ENCODE peak calls at places on chromosome 15, in ten cellular contexts. I, Y, V, G, T, E, N, F, Q and C are unnamed samples.

GRCh38 chr15:78432664-78433063 is 5.4 kb upstream of the IREB2 start:
- DNase-seq in E (no peak), Q (no peak), G (no peak), N (no peak), V (no peak), I (no peak), T (no peak), Y (no peak), F (no peak), C (no peak)

GRCh38 chr15:63502137-63502801 is 2.1 kb upstream of the USP3 start:
- DNase-seq in F (no peak), N (no peak), T (peak), E (peak), G (no peak), Y (no peak), I (no peak), Q (no peak), V (no peak), C (no peak)

GRCh38 chr15:85314139-85314538 is 66.3 kb upstream of the AKAP13 start:
- DNase-seq in Q (no peak), I (no peak), E (no peak), T (no peak), Y (no peak), F (no peak), N (no peak), V (no peak), G (no peak), C (no peak)

GRCh38 chr15:80155001-80155377 is 2.2 kb downstream of the FAH start:
- DNase-seq in Q (no peak), T (no peak), Y (no peak), G (no peak), N (no peak), V (no peak), I (no peak), E (no peak), F (no peak), C (no peak)

GRCh38 chr15:44485880-44486279 is 51.1 kb upstream of the EIF3J start:
- DNase-seq in E (no peak), F (no peak), Q (no peak), T (no peak), G (no peak), N (no peak), V (no peak), I (no peak), Y (no peak), C (no peak)

GRCh38 chr15:90681480-90681879 is 35.7 kb upstream of the BLM start:
- DNase-seq in G (no peak), Y (peak), V (no peak), N (peak), F (no peak), T (no peak), E (no peak), Q (no peak), I (no peak), C (peak)

GRCh38 chr15:52728899-52729298 is 49.7 kb upstream of the ATOSA start:
- DNase-seq in F (no peak), Q (no peak), I (no peak), G (no peak), V (no peak), Y (no peak), N (no peak), T (no peak), E (no peak), C (no peak)

GRCh38 chr15:90062023-90062728 is 40.1 kb downstream of the IDH2 start:
- DNase-seq in V (peak), T (peak), I (no peak), G (no peak), F (no peak), Y (no peak), N (no peak), Q (no peak), E (peak), C (peak)

GRCh38 chr15:22880068-22880980 is 41.9 kb downstream of the NIPA2 start:
- DNase-seq in F (no peak), E (no peak), Q (no peak), T (no peak), I (no peak), N (no peak), V (no peak), G (no peak), Y (no peak), C (no peak)

GRCh38 chr15:51382787-51383186 is 41.3 kb downstream of the GLDN start:
- DNase-seq in Q (peak), Y (peak), F (no peak), V (no peak), G (no peak), E (no peak), N (no peak), I (no peak), T (no peak), C (peak)

GRCh38 chr15:41788262-41788661 is 14.0 kb downstream of the MAPKBP1 start:
- DNase-seq in F (no peak), Q (no peak), I (no peak), G (no peak), V (no peak), N (no peak), Y (no peak), E (no peak), T (no peak), C (no peak)

GRCh38 chr15:41789237-41789636 is 15.0 kb downstream of the MAPKBP1 start:
- DNase-seq in E (no peak), I (no peak), Q (no peak), N (no peak), G (no peak), Y (no peak), V (no peak), F (no peak), T (no peak), C (no peak)

GRCh38 chr15:41790756-41791546 is 16.7 kb downstream of the MAPKBP1 start:
- DNase-seq in E (no peak), V (no peak), Q (no peak), Y (no peak), I (no peak), G (no peak), N (no peak), T (no peak), F (no peak), C (peak)

GRCh38 chr15:41790169-41790568 is 15.9 kb downstream of the MAPKBP1 start:
- DNase-seq in E (no peak), Y (no peak), V (no peak), Q (no peak), N (no peak), F (no peak), I (no peak), G (no peak), T (no peak), C (no peak)

GRCh38 chr15:41789662-41790061 is 15.4 kb downstream of the MAPKBP1 start:
- DNase-seq in N (no peak), G (no peak), F (no peak), Y (no peak), Q (no peak), E (no peak), I (no peak), T (no peak), V (no peak), C (no peak)
- H3K27ac ChIP-seq in N (no peak), G (no peak), F (peak), Y (peak), Q (no peak), E (peak), I (peak), T (no peak), V (no peak), C (peak)

GRCh38 chr15:31316135-31316795 is 10.4 kb upstream of the KLF13 start:
- DNase-seq in Y (no peak), G (no peak), I (no peak), Q (no peak), F (no peak), N (no peak), E (no peak), T (no peak), V (no peak), C (no peak)

GRCh38 chr15:31317033-31317979 is 9.3 kb upstream of the KLF13 start:
- DNase-seq in F (no peak), T (no peak), I (no peak), N (peak), E (no peak), Y (no peak), V (no peak), G (no peak), Q (no peak), C (no peak)

GRCh38 chr15:31320022-31320421 is 6.6 kb upstream of the KLF13 start:
- DNase-seq in Q (no peak), Y (no peak), V (no peak), N (no peak), F (no peak), E (no peak), I (no peak), G (no peak), T (no peak), C (no peak)

GRCh38 chr15:31318429-31318828 is 8.2 kb upstream of the KLF13 start:
- DNase-seq in G (no peak), V (no peak), N (peak), T (no peak), Q (no peak), E (no peak), I (no peak), F (no peak), Y (no peak), C (no peak)

DNA sequence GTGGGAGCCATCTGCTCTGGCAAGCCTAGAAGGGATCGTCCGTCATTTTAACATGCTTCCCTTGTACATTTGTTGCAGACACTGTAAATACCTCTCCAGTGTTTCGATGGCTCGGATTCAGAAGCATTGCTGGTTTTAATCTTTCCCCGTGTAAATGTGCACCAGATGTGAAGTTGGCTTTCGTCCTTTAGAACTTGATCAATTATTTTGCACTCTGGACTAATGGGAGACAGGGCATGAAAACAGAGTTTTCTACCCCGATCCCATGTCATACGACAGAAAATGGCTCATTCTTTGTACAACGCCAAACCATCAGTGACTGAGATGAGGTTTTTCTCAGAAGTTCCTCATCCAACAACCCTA is 8.7 kb upstream of the KLF13 start:
- DNase-seq in G (no peak), V (no peak), F (no peak), Y (no peak), T (no peak), E (no peak), Q (no peak), I (no peak), N (no peak), C (no peak)
- TF ChIP-seq POLR2A in G (no peak), V (no peak), F (no peak), Y (no peak), T (no peak), E (no peak), Q (no peak), I (no peak), N (no peak), C (no peak)

DNA sequence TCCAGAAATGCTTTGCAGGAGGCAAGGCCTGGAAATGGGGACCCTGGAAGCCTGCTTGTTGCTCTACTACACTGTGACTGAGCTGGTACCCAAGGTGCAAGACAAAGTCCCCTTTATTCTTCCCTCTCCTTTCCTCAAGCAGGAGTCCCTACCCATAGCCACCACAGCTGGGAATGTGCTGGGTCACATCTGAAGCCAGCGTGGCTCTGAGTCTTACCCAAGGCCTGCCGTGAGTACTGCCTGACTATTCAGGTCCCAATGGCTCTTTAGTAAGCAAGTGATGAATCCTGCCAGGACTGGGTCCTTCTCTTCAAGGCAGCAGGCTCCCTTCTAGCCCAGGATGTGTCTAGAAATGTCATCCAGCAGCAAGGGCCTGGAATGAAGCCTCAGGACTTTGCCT is 9.6 kb upstream of the RAD51 start:
- DNase-seq in G (no peak), V (no peak), Q (no peak), I (no peak), T (no peak), E (no peak), Y (no peak), N (no peak), F (no peak), C (no peak)
- H3K27ac ChIP-seq in G (no peak), V (no peak), Q (no peak), I (no peak), T (no peak), E (no peak), Y (no peak), N (no peak), F (no peak), C (no peak)

DNA sequence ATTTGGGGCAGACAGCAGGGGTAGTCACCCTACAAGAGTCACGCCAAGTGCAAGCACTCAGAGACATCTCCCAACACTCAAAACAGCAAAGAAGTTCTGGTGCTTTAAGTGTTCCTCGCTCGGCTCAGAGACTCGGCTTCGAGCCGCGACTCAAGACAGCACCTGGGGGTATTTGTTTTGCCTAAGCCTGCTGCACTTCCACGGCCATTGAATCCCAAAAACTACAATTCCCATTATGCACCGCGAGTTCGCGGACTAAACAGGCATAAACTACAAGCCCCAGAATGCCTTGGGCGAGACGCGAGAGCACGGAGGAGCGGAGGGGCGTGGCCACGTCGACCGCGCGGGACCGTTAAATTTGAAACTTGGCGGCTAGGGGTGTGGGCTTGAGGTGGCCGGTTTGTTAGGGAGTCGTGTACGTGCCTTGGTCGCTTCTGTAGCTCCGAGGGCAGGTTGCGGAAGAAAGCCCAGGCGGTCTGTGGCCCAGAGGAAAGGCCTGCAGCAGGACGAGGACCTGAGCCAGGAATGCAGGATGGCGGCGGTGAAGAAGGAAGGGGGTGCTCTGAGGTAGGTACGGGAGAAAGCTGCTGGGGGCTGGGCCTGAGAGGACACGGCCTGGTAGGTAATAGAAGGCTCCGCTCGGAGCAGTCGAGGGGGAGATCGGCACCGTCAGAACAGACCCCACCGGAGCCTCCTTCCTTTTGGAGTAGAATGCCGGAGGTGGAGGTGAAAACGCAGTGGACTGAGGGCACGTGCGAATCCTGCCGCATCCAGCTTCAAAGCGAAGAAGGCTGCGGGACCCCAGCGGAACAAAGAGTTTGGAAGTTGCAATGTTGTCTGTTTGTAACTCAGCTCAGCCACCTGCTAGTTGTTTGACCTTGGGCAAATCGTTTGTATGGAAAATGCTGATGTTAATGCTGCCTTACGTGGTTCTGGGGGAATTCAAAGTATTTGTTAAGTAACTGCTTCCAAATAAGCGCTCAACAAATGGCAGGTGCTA is at the start of gene BUB1B:
- DNase-seq in N (peak), I (peak), T (peak), F (peak), Q (peak), V (peak), E (peak), Y (peak), G (peak), C (peak)
- TF ChIP-seq POLR2A in N (no peak), I (no peak), T (no peak), F (no peak), Q (peak), V (no peak), E (no peak), Y (no peak), G (no peak), C (no peak)

DNA sequence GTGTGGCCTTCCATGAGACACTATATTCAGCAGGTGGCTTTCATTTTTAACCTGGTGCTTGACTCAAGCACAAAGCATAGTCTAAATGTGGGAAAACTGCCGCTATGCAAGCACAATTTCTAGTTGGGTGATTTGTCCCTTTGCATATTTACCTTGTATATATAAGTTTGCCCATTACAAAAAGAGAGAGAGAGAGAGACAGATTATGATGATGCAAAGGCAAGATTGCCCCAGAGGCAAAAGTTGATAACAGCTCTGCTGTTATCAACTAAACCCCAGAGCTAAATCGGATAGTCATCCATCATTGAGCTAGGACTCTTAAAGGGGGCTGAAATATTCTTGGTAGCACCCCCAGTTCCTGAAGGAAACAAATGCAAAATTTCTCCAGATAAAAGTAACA is 141.5 kb downstream of the AQP9 start:
- DNase-seq in F (no peak), T (no peak), Y (no peak), I (no peak), Q (no peak), E (no peak), G (no peak), N (no peak), V (no peak), C (no peak)
- H3K27ac ChIP-seq in F (no peak), T (no peak), Y (no peak), I (no peak), Q (no peak), E (no peak), G (no peak), N (no peak), V (no peak), C (no peak)

DNA sequence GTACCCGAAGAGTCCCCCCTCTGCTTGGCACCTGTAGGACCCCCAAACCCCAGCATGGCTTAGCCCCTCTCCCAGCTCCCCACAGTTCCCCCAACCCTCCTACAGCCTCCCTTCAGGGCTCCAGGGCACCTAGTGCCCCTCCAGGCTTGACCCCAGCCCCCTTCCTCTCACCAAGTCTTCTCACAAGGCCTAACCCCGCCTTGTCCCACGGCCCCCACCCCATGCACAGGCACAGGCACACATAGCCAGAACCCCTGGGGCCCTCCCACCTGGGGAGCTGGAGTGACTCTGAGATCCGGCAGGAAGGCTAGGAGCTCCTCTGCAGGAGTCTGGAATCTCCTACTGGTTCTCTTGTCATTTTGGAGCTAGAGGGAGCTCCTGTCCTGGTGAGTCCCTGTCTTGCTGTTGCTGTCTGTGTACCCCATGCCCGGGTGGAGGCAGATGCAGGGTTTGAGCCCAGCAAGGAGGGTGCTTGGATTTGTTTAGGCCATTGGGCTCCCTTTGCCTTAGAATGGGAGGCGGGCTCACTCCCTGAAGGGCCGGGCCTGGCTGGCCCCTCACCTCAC is 39.6 kb downstream of the KLF13 start:
- DNase-seq in G (no peak), Y (peak), N (peak), E (no peak), T (peak), I (no peak), F (peak), V (peak), Q (no peak), C (peak)
- TF ChIP-seq POLR2A in G (no peak), Y (no peak), N (no peak), E (no peak), T (no peak), I (no peak), F (no peak), V (no peak), Q (no peak), C (no peak)